ENCODE peak calls at places on chromosomes 7 and 10, in six cellular contexts. C is endothelial cell, H is fibroblast of lung, E is GM06990, W is ovary, A is glutamatergic neuron. I is an unnamed sample.

GRCh38 chr10:79301754-79302530 is 45.3 kb upstream of the PPIF start:
- DNase-seq in H (no peak), W (no peak), C (no peak), E (no peak), A (no peak), I (no peak)

GRCh38 chr7:157483515-157483914 is 146.7 kb downstream of the DNAJB6 start:
- DNase-seq in A (no peak), E (no peak), H (no peak), W (no peak), C (no peak), I (no peak)

GRCh38 chr7:41709621-41710020 is 6.7 kb upstream of the INHBA start:
- DNase-seq in A (no peak), E (no peak), H (peak; percentile 97), C (no peak), W (no peak), I (no peak)

GRCh38 chr10:75532253-75532924 is 101.0 kb downstream of the LRMDA start:
- DNase-seq in C (no peak), W (no peak), E (no peak), H (peak; percentile 82), A (no peak), I (no peak)

GRCh38 chr10:133275683-133276092 is 980 bp downstream of the ADAM8 start:
- DNase-seq in W (no peak), H (no peak), C (no peak), E (peak; percentile 72), A (no peak), I (no peak)

GRCh38 chr7:6251653-6252052 is 20.8 kb downstream of the CYTH3 start:
- DNase-seq in C (no peak), W (no peak), H (peak; percentile 58), A (no peak), E (no peak), I (no peak)

GRCh38 chr10:126387931-126388911 is at the start of gene ADAM12:
- DNase-seq in A (peak; percentile 49), H (peak; percentile 82), W (peak; percentile 64), C (peak; percentile 43), E (peak; percentile 12), I (peak; percentile 61)

GRCh38 chr7:1675036-1675671 is 5.1 kb downstream of the ELFN1 start:
- DNase-seq in H (no peak), E (no peak), W (no peak), A (no peak), C (no peak), I (no peak)

GRCh38 chr10:26365681-26366327 is 72.3 kb upstream of the APBB1IP start:
- DNase-seq in E (no peak), H (no peak), W (no peak), A (no peak), C (no peak), I (no peak)

GRCh38 chr10:51312817-51313216 is 238.5 kb downstream of the PRKG1 start:
- DNase-seq in W (no peak), C (no peak), A (no peak), E (no peak), H (peak; percentile 18), I (no peak)

GRCh38 chr7:70317356-70317755 is 719.1 kb downstream of the AUTS2 start:
- DNase-seq in E (no peak), C (no peak), A (no peak), W (no peak), H (peak; percentile 66), I (no peak)

GRCh38 chr10:62019685-62020361 is 118.3 kb downstream of the ARID5B start:
- DNase-seq in H (peak; percentile 69), A (no peak), W (no peak), E (no peak), C (no peak), I (no peak)

GRCh38 chr10:21497177-21497807 is 28.2 kb downstream of the SKIDA1 start:
- DNase-seq in H (peak; percentile 82), C (peak; percentile 80), E (no peak), A (peak; percentile 73), W (peak; percentile 90), I (peak; percentile 77)

GRCh38 chr7:66205736-66206080 is 574 bp downstream of the TPST1 start:
- DNase-seq in H (no peak), C (no peak), A (no peak), E (no peak), W (no peak), I (no peak)

GRCh38 chr7:36279926-36280315 is 109.7 kb upstream of the ANLN start:
- DNase-seq in A (no peak), H (no peak), E (no peak), C (no peak), W (no peak), I (no peak)

GRCh38 chr7:136845899-136846465 is 22.5 kb upstream of the CHRM2 start:
- DNase-seq in H (peak; percentile 74), W (no peak), A (no peak), C (no peak), E (no peak), I (no peak)

GRCh38 chr10:124539935-124540641 is 78.5 kb downstream of the LHPP start:
- DNase-seq in C (peak; percentile 85), W (peak; percentile 67), A (peak; percentile 88), E (peak; percentile 65), H (peak; percentile 26), I (peak; percentile 82)

GRCh38 chr10:101467286-101467770 is 113.4 kb downstream of the BTRC start:
- DNase-seq in A (no peak), E (peak; percentile 35), H (peak; percentile 74), W (no peak), C (peak; percentile 32), I (peak; percentile 25)

GRCh38 chr7:7898155-7898554 is 70.4 kb upstream of the GLCCI1 start:
- DNase-seq in C (no peak), W (no peak), A (no peak), H (no peak), E (no peak), I (no peak)

GRCh38 chr7:26279405-26279804 is 12.3 kb upstream of the SNX10 start:
- DNase-seq in H (no peak), A (no peak), W (no peak), C (no peak), E (no peak), I (no peak)

DNA sequence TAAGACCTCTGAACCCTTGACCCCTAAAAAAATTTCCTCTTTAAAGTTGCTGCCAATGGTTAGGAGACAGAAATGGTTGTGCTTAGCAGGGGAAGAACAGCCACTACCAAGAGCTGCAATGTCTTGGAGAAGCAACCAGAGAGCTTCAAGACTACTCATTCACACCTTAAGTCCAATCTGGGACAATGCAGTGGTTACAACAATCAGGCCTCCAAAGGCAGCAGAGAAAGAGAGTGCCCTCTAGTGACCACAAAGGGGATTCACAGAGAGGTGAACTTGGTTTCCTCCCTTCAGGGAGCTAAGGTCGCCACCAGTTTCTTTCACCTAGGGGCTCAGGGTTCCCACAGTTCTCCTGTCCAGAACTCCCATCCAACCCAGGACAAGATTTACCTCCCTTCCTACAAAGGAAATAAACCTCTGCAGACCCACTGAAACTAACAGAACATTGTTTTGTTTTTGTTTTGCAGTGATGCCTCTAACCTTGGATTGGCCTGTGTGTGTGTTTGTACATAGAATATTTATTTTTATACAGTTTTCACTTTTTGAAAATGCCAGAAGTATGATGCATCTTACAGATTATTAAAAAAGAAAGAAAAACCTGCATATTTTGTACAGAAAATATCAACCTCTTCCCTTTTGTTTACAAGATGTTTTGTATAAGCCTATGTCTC is 94.3 kb upstream of the MACROH2A2 start:
- DNase-seq in W (no peak), A (no peak), H (peak; percentile 44), E (no peak), C (peak; percentile 36), I (no peak)
- TF ChIP-seq CTCF in W (no peak), A (peak; percentile 80), H (peak; percentile 76), E (peak; percentile 88), C (peak; percentile 84), I (peak; percentile 58)

GRCh38 chr7:35246819-35247218 is 7.1 kb downstream of the TBX20 start:
- DNase-seq in E (no peak), C (no peak), W (no peak), H (no peak), A (no peak), I (no peak)

GRCh38 chr7:35241431-35241830 is 12.5 kb downstream of the TBX20 start:
- DNase-seq in E (no peak), W (no peak), H (no peak), C (no peak), A (no peak), I (no peak)

DNA sequence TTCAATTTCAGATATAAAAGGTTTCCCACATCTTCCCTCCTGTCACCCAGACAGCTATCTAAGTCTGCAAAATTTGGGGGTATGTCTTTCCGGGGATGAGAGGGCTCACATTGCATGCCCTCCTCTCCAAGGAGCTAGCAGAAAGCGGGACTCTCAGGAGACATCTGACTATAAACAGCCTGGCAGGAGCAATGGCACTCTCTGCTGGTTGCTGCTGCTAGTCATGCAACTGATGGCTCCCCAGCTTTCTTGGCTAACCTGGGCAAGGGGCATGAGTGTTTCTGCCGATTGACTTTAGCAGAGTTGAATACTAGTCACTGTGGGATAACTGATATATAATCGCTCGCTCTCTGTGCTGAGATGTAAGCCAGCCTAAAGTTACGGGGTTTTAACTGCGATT is 12.0 kb downstream of the TBX20 start:
- DNase-seq in C (no peak), E (no peak), A (no peak), W (no peak), H (no peak), I (no peak)
- TF ChIP-seq CTCF in C (no peak), E (no peak), A (no peak), W (no peak), H (no peak), I (no peak)

GRCh38 chr10:71065659-71066058 is 146.7 kb upstream of the UNC5B start:
- DNase-seq in E (no peak), A (no peak), W (no peak), H (no peak), C (no peak), I (no peak)

GRCh38 chr10:71062156-71062555 is 150.2 kb upstream of the UNC5B start:
- DNase-seq in A (no peak), E (no peak), W (no peak), H (no peak), C (no peak), I (no peak)

GRCh38 chr10:71063431-71063830 is 148.9 kb upstream of the UNC5B start:
- DNase-seq in A (no peak), H (no peak), E (no peak), C (no peak), W (no peak), I (no peak)

GRCh38 chr10:71066600-71066999 is 145.8 kb upstream of the UNC5B start:
- DNase-seq in E (no peak), C (no peak), A (no peak), W (no peak), H (no peak), I (no peak)

DNA sequence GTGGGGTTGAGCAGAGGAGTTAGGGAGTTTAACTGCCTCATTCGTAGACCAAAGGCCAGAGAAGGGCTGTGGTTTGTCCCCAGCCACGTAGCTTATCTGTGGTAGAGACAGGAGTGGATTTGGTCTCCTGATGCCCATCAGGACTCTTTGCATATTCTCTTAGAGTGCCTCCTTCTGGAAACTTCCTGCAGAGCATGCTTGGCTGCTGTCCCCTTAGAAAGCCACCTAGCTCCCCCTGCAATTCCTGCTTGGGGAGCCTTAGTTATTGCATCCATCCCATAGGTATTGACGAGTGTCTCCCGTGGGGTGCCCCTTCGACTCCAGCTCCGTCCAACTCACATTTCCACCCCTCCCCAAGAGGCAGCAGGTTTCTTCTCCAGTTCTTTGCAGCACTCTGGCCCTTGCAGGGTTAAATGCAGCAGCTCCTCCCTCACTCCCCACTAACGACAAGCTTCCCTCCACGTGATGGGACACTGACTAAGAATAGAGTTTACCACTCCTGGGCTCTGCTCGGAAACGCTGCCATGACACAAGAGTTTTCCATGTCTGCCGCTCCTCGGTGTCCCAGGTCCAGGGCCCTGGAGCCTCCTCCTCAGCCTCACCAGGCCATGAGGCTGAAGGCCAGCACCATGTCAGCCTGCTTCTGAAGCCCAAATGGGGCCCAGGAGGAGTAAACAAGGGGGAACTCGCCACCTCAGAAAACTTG is 147.8 kb upstream of the UNC5B start:
- DNase-seq in E (no peak), W (no peak), A (no peak), C (no peak), H (no peak), I (no peak)
- TF ChIP-seq CTCF in E (peak; percentile 27), W (no peak), A (no peak), C (no peak), H (no peak), I (no peak)

GRCh38 chr7:115561341-115562110 is 469.0 kb downstream of the TFEC start:
- DNase-seq in E (no peak), C (no peak), W (peak; percentile 24), H (peak; percentile 95), A (no peak), I (no peak)
- TF ChIP-seq CTCF in E (no peak), C (no peak), W (no peak), H (no peak), A (no peak), I (no peak)